ENCODE peak calls at places on chromosomes 1 and 21, in five cellular contexts. J is nephron progenitor cell; F is activated CD4-positive, CD25-positive, alpha-beta regulatory T cell; N is GM04504; V is stimulated activated CD8-positive, alpha-beta memory T cell treated with anti-CD3 and anti-CD28 coated beads, Interleukin-4, amount 100 ng/mL, for 24 hours. C is an unnamed sample.

GRCh38 chr1:83845437-83846071 is 153.4 kb downstream of the TTLL7 start:
- DNase-seq in J (no peak), N (no peak), F (no peak), V (no peak), C (no peak)

GRCh38 chr1:153503766-153504165 is 32.0 kb downstream of the S100A6 start:
- DNase-seq in J (no peak), F (no peak), V (no peak), N (no peak), C (no peak)

GRCh38 chr1:203328714-203329122 is 22.2 kb downstream of the FMOD start:
- DNase-seq in N (no peak), V (no peak), J (no peak), F (no peak), C (peak; percentile 52)

GRCh38 chr1:183582021-183582746 is 8.1 kb downstream of the NCF2 start:
- DNase-seq in F (no peak), J (no peak), N (no peak), V (no peak), C (no peak)

GRCh38 chr1:84000196-84000885 is 1.4 kb upstream of the TTLL7 start:
- DNase-seq in V (no peak), F (no peak), J (no peak), N (no peak), C (no peak)

GRCh38 chr1:166307261-166308188 is 140.7 kb upstream of the FAM78B start:
- DNase-seq in J (peak; percentile 18), N (no peak), V (no peak), F (no peak), C (no peak)

GRCh38 chr21:37757631-37758376 is 158.5 kb downstream of the KCNJ6 start:
- DNase-seq in V (no peak), F (no peak), N (no peak), J (no peak), C (no peak)

GRCh38 chr1:1402081-1402900 is 3.2 kb upstream of the CCNL2 start:
- DNase-seq in N (no peak), V (no peak), J (peak; percentile 47), F (no peak), C (peak; percentile 21)

GRCh38 chr1:75954594-75954993 is 22.4 kb upstream of the ASB17 start:
- DNase-seq in J (no peak), V (no peak), N (no peak), F (no peak), C (no peak)

C was measured in NCI-H1930.